ENCODE peak calls at places on chromosomes 12 and 14, in five cellular contexts. T, W, P, H and Y are unnamed samples.

GRCh38 chr12:21169878-21170472 is 39.0 kb downstream of the SLCO1B1 start:
- DNase-seq in T (peak; percentile 5), W (peak; percentile 16), P (peak; percentile 60), H (peak; percentile 63), Y (no peak)

GRCh38 chr12:120062976-120063579 is 53.5 kb downstream of the RAB35 start:
- DNase-seq in T (no peak), W (no peak), P (peak; percentile 28), H (no peak), Y (no peak)

GRCh38 chr12:51082561-51083139 is 746 bp downstream of the CSRNP2 start:
- DNase-seq in T (peak; percentile 52), W (no peak), P (peak; percentile 24), H (peak; percentile 14), Y (no peak)

GRCh38 chr14:24172871-24173281 is 996 bp downstream of the REC8 start:
- DNase-seq in T (no peak), W (no peak), P (no peak), H (no peak), Y (no peak)

GRCh38 chr12:41932470-41932991 is 212.1 kb downstream of the GXYLT1 start:
- DNase-seq in T (no peak), W (peak; percentile 12), P (peak; percentile 18), H (peak; percentile 18), Y (no peak)

GRCh38 chr12:71704920-71705319 is 19.0 kb downstream of the TMEM19 start:
- DNase-seq in T (no peak), W (no peak), P (peak; percentile 58), H (no peak), Y (no peak)

GRCh38 chr12:89750821-89751227 is 42.2 kb upstream of the ATP2B1 start:
- DNase-seq in T (no peak), W (no peak), P (no peak), H (no peak), Y (no peak)

GRCh38 chr12:56723889-56724659 is 1.0 kb downstream of the NACA start:
- DNase-seq in T (no peak), W (no peak), P (peak; percentile 84), H (peak; percentile 42), Y (peak; percentile 25)

GRCh38 chr12:52279683-52280318 is 5.4 kb downstream of the KRT86 start:
- DNase-seq in T (peak; percentile 39), W (no peak), P (no peak), H (no peak), Y (peak; percentile 64)

GRCh38 chr12:46664771-46665287 is 161.0 kb downstream of the SLC38A4 start:
- DNase-seq in T (peak; percentile 66), W (no peak), P (peak; percentile 96), H (peak; percentile 55), Y (peak; percentile 73)

GRCh38 chr12:3885179-3886094 is 12.2 kb upstream of the PARP11 start:
- DNase-seq in T (peak; percentile 17), W (peak; percentile 7), P (peak; percentile 48), H (peak; percentile 53), Y (no peak)

GRCh38 chr12:48779869-48780268 is 9.0 kb downstream of the ADCY6 start:
- DNase-seq in T (no peak), W (no peak), P (no peak), H (no peak), Y (no peak)

GRCh38 chr14:104264495-104265265 is 126.3 kb downstream of the KIF26A start:
- DNase-seq in T (no peak), W (no peak), P (no peak), H (no peak), Y (no peak)

GRCh38 chr12:52020126-52020525 is 13.4 kb downstream of the TAMALIN start:
- DNase-seq in T (no peak), W (no peak), P (no peak), H (no peak), Y (no peak)

GRCh38 chr14:89900822-89901221 is 53.7 kb downstream of the EFCAB11 start:
- DNase-seq in T (no peak), W (no peak), P (no peak), H (no peak), Y (no peak)

GRCh38 chr12:64745259-64745807 is 13.9 kb downstream of the GNS start:
- DNase-seq in T (no peak), W (no peak), P (no peak), H (no peak), Y (no peak)

GRCh38 chr14:90981658-90982057 is 78.8 kb downstream of the RPS6KA5 start:
- DNase-seq in T (no peak), W (no peak), P (no peak), H (no peak), Y (no peak)

GRCh38 chr12:50676761-50677160 is 87.1 kb upstream of the ATF1 start:
- DNase-seq in T (no peak), W (no peak), P (no peak), H (no peak), Y (no peak)

GRCh38 chr12:82756303-82756702 is 69.6 kb downstream of the TMTC2 start:
- DNase-seq in T (no peak), W (no peak), P (no peak), H (no peak), Y (no peak)

DNA sequence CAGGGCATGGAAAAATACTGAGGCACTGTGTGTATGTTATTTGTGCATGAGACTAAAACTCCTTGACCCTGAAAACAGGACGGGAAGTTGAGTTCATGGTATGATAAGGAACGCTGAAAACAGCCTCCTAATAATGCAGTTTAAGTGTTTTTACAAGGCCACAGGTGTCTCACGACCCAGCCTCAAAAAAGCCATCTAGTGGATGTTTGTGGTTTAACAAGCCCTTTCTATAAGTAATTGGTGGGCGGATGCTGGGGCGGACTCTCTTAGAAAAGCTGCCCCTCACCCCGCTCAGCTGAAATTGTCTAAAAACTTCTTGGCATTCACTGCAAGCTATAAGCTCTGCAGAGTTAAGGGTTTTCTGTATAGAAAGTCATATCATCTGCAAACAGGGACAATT is 184.5 kb downstream of the NUBPL start:
- DNase-seq in T (no peak), W (peak; percentile 5), P (no peak), H (no peak), Y (no peak)
- TF ChIP-seq CTCF in T (no peak), W (no peak), P (no peak), H (no peak), Y (no peak)

DNA sequence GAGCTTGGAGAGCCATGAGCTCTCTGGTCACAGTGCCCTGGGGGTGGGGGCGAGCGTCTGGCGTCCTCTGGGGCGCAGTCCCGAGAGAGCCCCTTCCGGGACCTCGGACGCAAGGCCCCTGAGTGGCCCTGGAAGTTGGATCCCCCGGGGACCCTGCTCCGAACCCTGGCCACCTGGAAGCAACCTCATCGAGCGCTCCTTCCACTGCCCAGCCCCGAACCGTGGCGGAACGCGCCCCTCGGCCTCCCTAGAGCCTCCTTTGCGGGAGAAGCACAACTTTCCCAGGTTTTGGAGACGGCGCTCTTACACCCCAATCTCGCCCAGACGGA is 1.2 kb downstream of the NOS1 start:
- DNase-seq in T (no peak), W (no peak), P (no peak), H (no peak), Y (no peak)
- H3K4me3 ChIP-seq in T (peak overlapping the region; percentile 66), W (no peak overlapping the region), P (peak overlapping the region; percentile 29), H (no peak overlapping the region), Y (peak overlapping the region; percentile 3)

GRCh38 chr12:118119449-118119879 is 15.7 kb upstream of the VSIG10 start:
- DNase-seq in T (no peak), W (no peak), P (no peak), H (no peak), Y (no peak)
- TF ChIP-seq CTCF in T (no peak), W (no peak), P (no peak), H (no peak), Y (no peak)

DNA sequence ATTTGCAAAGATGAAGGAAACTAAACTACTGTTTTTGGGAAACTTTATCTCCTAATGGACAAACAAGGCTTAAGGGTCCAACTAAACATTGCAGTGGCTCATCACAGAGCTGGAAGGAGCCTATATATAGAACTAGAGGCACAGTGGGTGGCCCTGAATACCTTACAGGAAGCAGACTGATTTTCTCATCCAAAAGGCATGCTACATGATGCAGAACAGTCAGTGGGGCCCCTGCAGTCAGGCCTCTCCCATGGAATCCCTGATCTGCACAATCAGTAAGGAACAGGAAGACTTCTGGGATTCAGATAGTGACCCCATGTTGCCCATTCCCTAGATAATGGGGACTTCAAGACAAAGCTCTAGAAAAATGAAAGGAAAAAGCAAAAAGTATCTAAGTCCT is 1.9 kb upstream of the LLPH start:
- DNase-seq in T (no peak), W (no peak), P (peak; percentile 86), H (no peak), Y (peak; percentile 79)
- H3K4me3 ChIP-seq in T (no peak overlapping the region), W (no peak overlapping the region), P (no peak overlapping the region), H (no peak overlapping the region), Y (no peak overlapping the region)

GRCh38 chr14:80055226-80055625 is 156.1 kb downstream of the DIO2 start:
- DNase-seq in T (no peak), W (no peak), P (no peak), H (no peak), Y (no peak)
- TF ChIP-seq CTCF in T (no peak), W (no peak), P (no peak), H (no peak), Y (no peak)

GRCh38 chr14:65320661-65321308 is 91.7 kb upstream of the FUT8 start:
- DNase-seq in T (no peak), W (no peak), P (no peak), H (peak; percentile 78), Y (no peak)
- H3K4me3 ChIP-seq in T (no peak overlapping the region), W (no peak overlapping the region), P (no peak overlapping the region), H (no peak overlapping the region), Y (no peak overlapping the region)

GRCh38 chr14:77805703-77806102 is 5.8 kb downstream of the ADCK1 start:
- DNase-seq in T (no peak), W (no peak), P (no peak), H (no peak), Y (no peak)
- TF ChIP-seq CTCF in T (no peak), W (no peak), P (no peak), H (no peak), Y (no peak)

GRCh38 chr12:14903386-14904098 is 17.9 kb upstream of the MGP start:
- DNase-seq in T (no peak), W (no peak), P (no peak), H (no peak), Y (no peak)

GRCh38 chr12:14906114-14906513 is 20.5 kb upstream of the MGP start:
- DNase-seq in T (no peak), W (no peak), P (no peak), H (no peak), Y (no peak)

GRCh38 chr12:14905269-14906004 is 19.8 kb upstream of the MGP start:
- DNase-seq in T (no peak), W (no peak), P (peak; percentile 19), H (no peak), Y (no peak)

GRCh38 chr12:14902465-14902864 is 16.8 kb upstream of the MGP start:
- DNase-seq in T (no peak), W (no peak), P (no peak), H (no peak), Y (no peak)

DNA sequence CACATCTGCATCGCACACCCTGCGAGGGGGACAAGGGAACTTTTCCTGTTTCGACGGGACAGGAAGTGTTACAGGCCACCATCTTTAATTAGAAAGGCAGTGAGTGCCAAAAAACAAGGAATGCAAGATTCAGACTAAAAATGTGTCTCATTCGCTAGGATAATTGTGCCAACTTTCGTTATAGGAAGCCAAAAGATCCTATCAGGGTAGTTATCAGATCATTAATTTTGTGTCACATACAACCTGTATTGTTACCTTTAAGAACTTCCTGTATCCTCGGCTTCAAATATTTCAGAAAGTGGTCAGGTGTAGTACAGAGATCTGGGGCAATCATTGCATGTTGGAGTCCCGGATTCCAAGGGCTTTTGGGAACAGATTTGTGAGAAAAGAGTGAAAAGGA is 19.2 kb upstream of the MGP start:
- DNase-seq in T (no peak), W (no peak), P (no peak), H (no peak), Y (no peak)
- H3K4me3 ChIP-seq in T (no peak overlapping the region), W (no peak overlapping the region), P (no peak overlapping the region), H (no peak overlapping the region), Y (no peak overlapping the region)

GRCh38 chr12:6752181-6752930 is 585 bp downstream of the MLF2 start:
- DNase-seq in T (peak; percentile 86), W (peak; percentile 66), P (peak; percentile 35), H (peak; percentile 46), Y (no peak)
- TF ChIP-seq CTCF in T (peak; percentile 38), W (peak; percentile 34), P (peak; percentile 36), H (no peak), Y (peak; percentile 47)